ENCODE peak calls at places on chromosome 2, in ten cellular contexts. One of them, this sample, is unnamed.

GRCh38 chr2:44215827-44216226 is 47.2 kb downstream of the PPM1B start:
- DNase-seq in HCT116: no peak
- DNase-seq in GM12878: no peak
- DNase-seq in A549: no peak
- DNase-seq in sigmoid colon: no peak
- DNase-seq in esophagus squamous epithelium: no peak
- DNase-seq in spleen: no peak
- DNase-seq in stomach: no peak
- DNase-seq in heart left ventricle: no peak
- DNase-seq in adrenal gland: no peak
- DNase-seq in this sample: no peak

GRCh38 chr2:183224933-183225332 is 100.7 kb downstream of the NUP35 start:
- DNase-seq in adrenal gland: no peak
- DNase-seq in A549: no peak
- DNase-seq in HCT116: no peak
- DNase-seq in esophagus squamous epithelium: no peak
- DNase-seq in GM12878: no peak
- DNase-seq in stomach: no peak
- DNase-seq in heart left ventricle: no peak
- DNase-seq in sigmoid colon: no peak
- DNase-seq in spleen: no peak
- DNase-seq in this sample: no peak

GRCh38 chr2:43083710-43084698 is 142.4 kb downstream of the ZFP36L2 start:
- DNase-seq in heart left ventricle: peak; percentile 74
- DNase-seq in HCT116: no peak
- DNase-seq in esophagus squamous epithelium: no peak
- DNase-seq in A549: no peak
- DNase-seq in spleen: no peak
- DNase-seq in adrenal gland: peak; percentile 88
- DNase-seq in stomach: no peak
- DNase-seq in sigmoid colon: peak; percentile 88
- DNase-seq in GM12878: no peak
- DNase-seq in this sample: peak; percentile 58

GRCh38 chr2:67625671-67626070 is 228.5 kb downstream of the ETAA1 start:
- DNase-seq in spleen: no peak
- DNase-seq in GM12878: no peak
- DNase-seq in stomach: no peak
- DNase-seq in HCT116: no peak
- DNase-seq in A549: no peak
- DNase-seq in heart left ventricle: no peak
- DNase-seq in adrenal gland: no peak
- DNase-seq in esophagus squamous epithelium: no peak
- DNase-seq in sigmoid colon: no peak
- DNase-seq in this sample: no peak

GRCh38 chr2:26316041-26316440 is 29.9 kb upstream of the SELENOI start:
- DNase-seq in spleen: no peak
- DNase-seq in esophagus squamous epithelium: no peak
- DNase-seq in GM12878: no peak
- DNase-seq in A549: peak; percentile 35
- DNase-seq in sigmoid colon: no peak
- DNase-seq in stomach: no peak
- DNase-seq in heart left ventricle: no peak
- DNase-seq in adrenal gland: no peak
- DNase-seq in HCT116: peak; percentile 15
- DNase-seq in this sample: no peak

GRCh38 chr2:164875334-164876205 is 33.9 kb upstream of the COBLL1 start:
- DNase-seq in spleen: no peak
- DNase-seq in esophagus squamous epithelium: no peak
- DNase-seq in GM12878: no peak
- DNase-seq in A549: no peak
- DNase-seq in adrenal gland: peak; percentile 71
- DNase-seq in sigmoid colon: no peak
- DNase-seq in stomach: no peak
- DNase-seq in HCT116: no peak
- DNase-seq in heart left ventricle: no peak
- DNase-seq in this sample: no peak

GRCh38 chr2:188937228-188938220 is 36.6 kb upstream of the COL3A1 start:
- DNase-seq in HCT116: no peak
- DNase-seq in adrenal gland: no peak
- DNase-seq in GM12878: no peak
- DNase-seq in heart left ventricle: no peak
- DNase-seq in esophagus squamous epithelium: no peak
- DNase-seq in A549: no peak
- DNase-seq in sigmoid colon: no peak
- DNase-seq in spleen: no peak
- DNase-seq in stomach: no peak
- DNase-seq in this sample: no peak

GRCh38 chr2:47205576-47206141 is 50.6 kb upstream of the STPG4 start:
- DNase-seq in GM12878: no peak
- DNase-seq in stomach: peak; percentile 45
- DNase-seq in esophagus squamous epithelium: no peak
- DNase-seq in A549: no peak
- DNase-seq in heart left ventricle: peak; percentile 80
- DNase-seq in adrenal gland: peak; percentile 85
- DNase-seq in spleen: no peak
- DNase-seq in sigmoid colon: no peak
- DNase-seq in HCT116: no peak
- DNase-seq in this sample: no peak

DNA sequence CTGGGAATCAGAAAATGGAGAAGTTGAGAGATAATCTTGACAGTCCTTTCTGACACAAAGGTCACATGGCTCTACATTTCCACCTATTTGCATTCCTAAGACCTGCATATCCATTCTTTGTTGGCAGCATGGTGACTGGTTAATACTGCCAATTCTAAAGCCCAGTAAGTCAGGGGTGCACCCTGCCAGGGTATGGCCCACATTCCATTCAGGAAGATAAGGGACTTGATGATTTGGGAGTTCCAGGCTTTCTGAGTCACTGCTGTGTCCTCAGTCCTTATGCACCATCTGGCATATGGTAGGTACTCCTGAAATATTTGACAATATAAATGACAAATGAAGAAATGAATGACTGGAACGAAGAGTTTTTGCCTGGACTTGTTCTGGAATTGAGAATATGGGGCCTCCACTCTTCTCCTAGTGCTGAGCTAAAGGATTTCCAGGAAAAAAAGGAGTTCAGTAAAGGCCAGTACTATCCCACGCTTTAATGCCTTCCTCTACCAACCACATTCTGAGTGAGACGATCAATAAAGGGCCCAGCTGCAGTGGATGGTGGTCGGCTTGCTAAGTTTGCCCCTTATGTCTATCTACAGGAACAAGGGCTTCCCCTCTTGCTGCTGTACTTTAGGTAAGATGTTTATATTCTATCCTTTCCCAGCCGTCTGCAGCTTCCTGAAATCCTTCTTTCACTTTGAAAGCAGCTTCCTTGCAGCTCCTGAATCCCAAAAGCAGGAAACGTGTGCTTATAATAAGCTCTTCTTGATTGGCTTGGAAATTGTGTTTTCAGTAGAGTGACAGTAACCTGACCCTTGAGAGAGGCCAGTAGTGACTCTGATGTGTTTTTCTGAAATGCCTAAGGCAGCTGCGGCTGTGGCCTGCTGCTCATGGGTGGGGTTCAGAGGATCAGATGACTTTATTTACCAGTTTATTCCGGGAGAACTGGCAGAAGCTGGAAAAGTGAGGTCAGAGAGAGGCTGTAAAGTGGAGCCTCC is 31.9 kb upstream of the EIF2AK3 start:
- DNase-seq in GM12878: no peak
- DNase-seq in sigmoid colon: peak; percentile 76
- DNase-seq in heart left ventricle: peak; percentile 63
- DNase-seq in A549: no peak
- DNase-seq in spleen: no peak
- DNase-seq in HCT116: no peak
- DNase-seq in adrenal gland: peak; percentile 73
- DNase-seq in esophagus squamous epithelium: no peak
- DNase-seq in stomach: no peak
- DNase-seq in this sample: peak; percentile 27
- H3K4me3 ChIP-seq in GM12878: no peak overlapping the region
- H3K4me3 ChIP-seq in sigmoid colon: no peak overlapping the region
- H3K4me3 ChIP-seq in heart left ventricle: peak overlapping the region; percentile 16
- H3K4me3 ChIP-seq in A549: no peak overlapping the region
- H3K4me3 ChIP-seq in spleen: no peak overlapping the region
- H3K4me3 ChIP-seq in HCT116: no peak overlapping the region
- H3K4me3 ChIP-seq in adrenal gland: no peak overlapping the region
- H3K4me3 ChIP-seq in esophagus squamous epithelium: no peak overlapping the region
- H3K4me3 ChIP-seq in stomach: no peak overlapping the region
- H3K4me3 ChIP-seq in this sample: no peak overlapping the region

GRCh38 chr2:28624436-28624797 is 127.2 kb upstream of the PPP1CB start:
- DNase-seq in stomach: no peak
- DNase-seq in heart left ventricle: no peak
- DNase-seq in sigmoid colon: no peak
- DNase-seq in adrenal gland: no peak
- DNase-seq in A549: no peak
- DNase-seq in HCT116: no peak
- DNase-seq in esophagus squamous epithelium: no peak
- DNase-seq in GM12878: no peak
- DNase-seq in spleen: no peak
- DNase-seq in this sample: no peak
- TF ChIP-seq POLR2A in stomach: no peak
- TF ChIP-seq POLR2A in heart left ventricle: no peak
- TF ChIP-seq POLR2A in sigmoid colon: no peak
- TF ChIP-seq POLR2A in adrenal gland: no peak
- TF ChIP-seq POLR2A in A549: no peak
- TF ChIP-seq POLR2A in HCT116: no peak
- TF ChIP-seq POLR2A in esophagus squamous epithelium: no peak
- TF ChIP-seq POLR2A in GM12878: no peak
- TF ChIP-seq POLR2A in spleen: no peak
- TF ChIP-seq POLR2A in this sample: no peak

DNA sequence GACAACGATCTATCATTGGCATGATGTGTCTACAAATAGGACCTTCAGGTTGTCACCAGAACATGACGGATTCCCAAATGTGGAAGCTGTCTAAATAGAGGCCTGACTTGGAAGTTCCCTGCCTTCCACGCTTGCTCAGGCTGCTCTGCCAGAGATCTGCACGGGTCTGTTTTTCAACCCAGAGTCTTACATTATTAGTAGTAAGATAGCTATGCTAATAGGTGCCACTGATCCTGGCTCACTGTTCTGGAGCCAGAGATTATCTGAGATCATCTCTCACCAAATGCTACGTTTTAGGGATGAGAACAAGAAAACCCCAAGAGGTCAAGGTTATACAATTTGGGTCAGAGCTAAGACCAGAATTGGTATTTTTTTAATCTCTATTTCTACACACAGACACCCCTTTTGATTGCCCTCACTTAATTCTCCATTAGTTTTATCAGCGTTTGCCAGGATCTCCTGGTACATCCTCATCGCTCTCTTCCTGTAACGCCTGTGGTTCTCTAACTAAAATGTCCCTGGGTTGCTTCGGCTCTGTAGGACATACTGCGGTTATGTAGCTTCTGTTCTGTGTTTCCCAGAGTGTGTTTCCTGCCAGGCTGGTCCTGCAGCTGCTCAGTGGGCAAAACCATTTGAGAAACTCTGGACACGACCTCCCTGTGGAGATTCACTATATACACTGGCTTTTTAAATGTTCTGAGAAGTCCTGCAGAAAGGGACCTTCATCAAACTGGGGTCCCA is 5.7 kb downstream of the CDC42EP3 start:
- DNase-seq in GM12878: no peak
- DNase-seq in adrenal gland: no peak
- DNase-seq in HCT116: no peak
- DNase-seq in stomach: no peak
- DNase-seq in sigmoid colon: no peak
- DNase-seq in spleen: no peak
- DNase-seq in heart left ventricle: no peak
- DNase-seq in A549: no peak
- DNase-seq in esophagus squamous epithelium: no peak
- DNase-seq in this sample: no peak
- H3K4me3 ChIP-seq in GM12878: peak overlapping the region; percentile 82
- H3K4me3 ChIP-seq in adrenal gland: no peak overlapping the region
- H3K4me3 ChIP-seq in HCT116: no peak overlapping the region
- H3K4me3 ChIP-seq in stomach: no peak overlapping the region
- H3K4me3 ChIP-seq in sigmoid colon: no peak overlapping the region
- H3K4me3 ChIP-seq in spleen: no peak overlapping the region
- H3K4me3 ChIP-seq in heart left ventricle: no peak overlapping the region
- H3K4me3 ChIP-seq in A549: no peak overlapping the region
- H3K4me3 ChIP-seq in esophagus squamous epithelium: no peak overlapping the region
- H3K4me3 ChIP-seq in this sample: no peak overlapping the region

GRCh38 chr2:75518638-75519465 is 41.9 kb downstream of the EVA1A start:
- DNase-seq in esophagus squamous epithelium: no peak
- DNase-seq in heart left ventricle: no peak
- DNase-seq in sigmoid colon: no peak
- DNase-seq in stomach: no peak
- DNase-seq in GM12878: no peak
- DNase-seq in HCT116: no peak
- DNase-seq in A549: no peak
- DNase-seq in adrenal gland: no peak
- DNase-seq in spleen: no peak
- DNase-seq in this sample: no peak

GRCh38 chr2:75517562-75518230 is 43.0 kb downstream of the EVA1A start:
- DNase-seq in spleen: no peak
- DNase-seq in esophagus squamous epithelium: no peak
- DNase-seq in HCT116: no peak
- DNase-seq in sigmoid colon: no peak
- DNase-seq in GM12878: no peak
- DNase-seq in adrenal gland: no peak
- DNase-seq in heart left ventricle: no peak
- DNase-seq in A549: no peak
- DNase-seq in stomach: no peak
- DNase-seq in this sample: no peak

GRCh38 chr2:75513616-75514170 is 47.0 kb downstream of the EVA1A start:
- DNase-seq in esophagus squamous epithelium: no peak
- DNase-seq in spleen: no peak
- DNase-seq in adrenal gland: no peak
- DNase-seq in sigmoid colon: no peak
- DNase-seq in heart left ventricle: no peak
- DNase-seq in GM12878: no peak
- DNase-seq in stomach: no peak
- DNase-seq in HCT116: no peak
- DNase-seq in A549: no peak
- DNase-seq in this sample: no peak

GRCh38 chr2:75515584-75516368 is 45.0 kb downstream of the EVA1A start:
- DNase-seq in adrenal gland: no peak
- DNase-seq in esophagus squamous epithelium: no peak
- DNase-seq in spleen: no peak
- DNase-seq in stomach: no peak
- DNase-seq in sigmoid colon: no peak
- DNase-seq in HCT116: no peak
- DNase-seq in GM12878: no peak
- DNase-seq in A549: no peak
- DNase-seq in heart left ventricle: no peak
- DNase-seq in this sample: no peak

DNA sequence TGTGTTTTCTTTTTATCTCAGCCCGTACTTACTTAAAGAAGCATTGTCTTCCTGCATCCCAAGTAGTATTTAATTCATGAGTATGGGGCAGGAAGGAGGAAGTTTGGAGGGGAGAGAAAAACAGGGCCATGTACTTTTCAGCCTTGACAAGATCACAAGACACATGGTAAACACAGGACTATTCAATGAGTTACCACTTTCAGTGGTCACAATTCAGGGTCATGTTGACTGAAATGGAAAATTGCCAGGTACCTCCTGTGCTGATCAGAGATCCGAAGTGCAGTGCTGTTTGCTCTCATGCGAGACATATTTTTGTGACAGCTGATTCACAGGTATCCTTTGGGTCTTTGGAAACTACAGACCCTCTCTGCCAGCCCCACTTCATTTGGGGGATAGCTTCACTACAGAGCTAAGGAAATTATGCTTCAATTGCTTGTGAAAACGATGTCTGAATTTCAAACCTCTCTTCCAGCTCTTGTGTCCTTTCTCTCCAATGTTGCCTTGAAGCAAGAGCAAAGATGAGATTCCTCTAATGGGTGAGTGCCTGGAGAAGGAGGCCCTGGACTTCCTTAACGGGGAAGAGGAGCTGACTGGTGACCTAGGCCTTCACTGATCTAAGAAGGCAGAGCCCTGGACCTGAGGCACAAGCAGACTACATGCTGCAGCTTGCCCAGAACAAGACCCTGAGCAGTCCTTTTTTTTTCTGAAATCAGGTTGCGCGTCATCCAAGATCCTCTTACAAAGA is 44.2 kb downstream of the EVA1A start:
- DNase-seq in GM12878: peak; percentile 34
- DNase-seq in heart left ventricle: no peak
- DNase-seq in adrenal gland: no peak
- DNase-seq in esophagus squamous epithelium: no peak
- DNase-seq in spleen: no peak
- DNase-seq in A549: no peak
- DNase-seq in stomach: no peak
- DNase-seq in sigmoid colon: no peak
- DNase-seq in HCT116: no peak
- DNase-seq in this sample: peak; percentile 50
- TF ChIP-seq POLR2A in GM12878: no peak
- TF ChIP-seq POLR2A in heart left ventricle: no peak
- TF ChIP-seq POLR2A in adrenal gland: no peak
- TF ChIP-seq POLR2A in esophagus squamous epithelium: no peak
- TF ChIP-seq POLR2A in spleen: no peak
- TF ChIP-seq POLR2A in A549: no peak
- TF ChIP-seq POLR2A in stomach: no peak
- TF ChIP-seq POLR2A in sigmoid colon: no peak
- TF ChIP-seq POLR2A in HCT116: no peak
- TF ChIP-seq POLR2A in this sample: no peak